ENCODE peak calls at places on chromosomes 2 and 18, in four cellular contexts. A is left ventricle myocardium superior, F is AG20443, W is NCI-H1105. M is an unnamed sample.

GRCh38 chr2:85444629-85445028 is 26.1 kb downstream of the SH2D6 start:
- DNase-seq in F (peak; percentile 44), A (no peak), W (no peak), M (no peak)

GRCh38 chr2:203660465-203660864 is 46.0 kb upstream of the CD28 start:
- DNase-seq in W (no peak), A (no peak), F (no peak), M (no peak)

GRCh38 chr2:62333961-62334360 is 138.0 kb downstream of the B3GNT2 start:
- DNase-seq in F (no peak), A (no peak), W (peak; percentile 65), M (no peak)

GRCh38 chr2:33380661-33381183 is 95.7 kb upstream of the RASGRP3 start:
- DNase-seq in F (no peak), W (no peak), A (no peak), M (no peak)

GRCh38 chr2:236614566-236614965 is 44.9 kb downstream of the ACKR3 start:
- DNase-seq in A (no peak), F (no peak), W (no peak), M (no peak)

GRCh38 chr2:54387592-54387991 is 68.5 kb upstream of the SPTBN1 start:
- DNase-seq in A (peak; percentile 34), W (no peak), F (peak; percentile 48), M (no peak)

GRCh38 chr2:203815541-203815898 is 52.1 kb upstream of the CTLA4 start:
- DNase-seq in F (no peak), W (no peak), A (no peak), M (no peak)

GRCh38 chr2:112768432-112768831 is 4.0 kb upstream of the CKAP2L start:
- DNase-seq in W (no peak), F (no peak), A (no peak), M (no peak)

GRCh38 chr2:233165895-233166661 is 85.4 kb upstream of the ATG16L1 start:
- DNase-seq in W (no peak), A (peak; percentile 72), F (peak; percentile 66), M (no peak)

GRCh38 chr2:26073830-26074229 is 39.9 kb downstream of the RAB10 start:
- DNase-seq in F (no peak), A (no peak), W (no peak), M (no peak)

GRCh38 chr18:35032113-35032512 is 9.1 kb upstream of the MAPRE2 start:
- DNase-seq in A (no peak), F (no peak), W (no peak), M (no peak)

GRCh38 chr2:223055140-223055539 is 3.1 kb downstream of the KCNE4 start:
- DNase-seq in A (no peak), F (no peak), W (peak; percentile 66), M (no peak)

GRCh38 chr2:241307055-241307454 is 8.4 kb downstream of the HDLBP start:
- DNase-seq in F (no peak), A (no peak), W (no peak), M (peak; percentile 76)

GRCh38 chr2:105697781-105698449 is 46.8 kb upstream of the NCK2 start:
- DNase-seq in F (no peak), A (peak; percentile 75), W (no peak), M (no peak)

GRCh38 chr18:2168022-2168421 is 403.3 kb downstream of the METTL4 start:
- DNase-seq in F (no peak), A (no peak), W (no peak), M (no peak)

GRCh38 chr18:24277516-24277915 is 120.1 kb downstream of the OSBPL1A start:
- DNase-seq in W (no peak), F (no peak), A (no peak), M (no peak)

GRCh38 chr2:196176142-196176738 is 4.9 kb upstream of the STK17B start:
- DNase-seq in A (no peak), F (no peak), W (no peak), M (peak; percentile 97)

GRCh38 chr2:23111263-23111662 is 273.7 kb upstream of the KLHL29 start:
- DNase-seq in W (no peak), F (no peak), A (no peak), M (no peak)

GRCh38 chr18:23136326-23137092 is 1.2 kb downstream of the CABLES1 start:
- DNase-seq in W (peak; percentile 20), F (peak; percentile 76), A (peak; percentile 67), M (peak; percentile 41)

GRCh38 chr18:136433-136832 is 21.9 kb upstream of the USP14 start:
- DNase-seq in F (no peak), A (no peak), W (no peak), M (peak; percentile 89)

GRCh38 chr2:66324924-66325583 is 109.9 kb upstream of the MEIS1 start:
- DNase-seq in A (no peak), W (no peak), F (no peak), M (no peak)

GRCh38 chr2:241114836-241115235 is 12.7 kb upstream of the MTERF4 start:
- DNase-seq in W (no peak), A (no peak), F (no peak), M (no peak)

GRCh38 chr2:116719841-116720240 is 1094.7 kb upstream of the DDX18 start:
- DNase-seq in F (no peak), W (peak; percentile 95), A (no peak), M (no peak)

GRCh38 chr2:88574445-88574844 is 52.8 kb downstream of the EIF2AK3 start:
- DNase-seq in F (no peak), W (no peak), A (no peak), M (no peak)

GRCh38 chr2:68767031-68767961 is 32.7 kb downstream of the ARHGAP25 start:
- DNase-seq in F (no peak), A (no peak), W (no peak), M (peak; percentile 61)